ENCODE peak calls at places on chromosomes 7 and 10, in ten cellular contexts. Q is WERI-Rb-1; S is IMR-90; B is left ventricle myocardium inferior; H is adrenal gland; O is fibroblast of lung; Y is CD8-positive, alpha-beta T cell; V is HAP-1; R is right atrium auricular region; C is stomach. Z is an unnamed sample. For H3K9me3, the result is how much of the 10 kb centered on the place peaks cover.

GRCh38 chr7:151387161-151388006 is 22.5 kb downstream of the WDR86 start:
- DNase-seq in V (no peak), C (no peak), S (no peak), H (no peak), O (no peak), Q (peak), B (no peak), R (no peak), Y (no peak), Z (peak)

GRCh38 chr7:1844336-1844955 is 174.4 kb downstream of the ELFN1 start:
- DNase-seq in H (no peak), C (no peak), B (peak), V (no peak), Q (peak), O (no peak), S (no peak), R (no peak), Y (no peak), Z (peak)

GRCh38 chr7:50988465-50988864 is 205.8 kb upstream of the GRB10 start:
- DNase-seq in H (no peak), S (no peak), V (no peak), O (no peak), R (no peak), B (no peak), Y (no peak), C (no peak), Q (no peak), Z (no peak)

GRCh38 chr7:69703099-69703498 is 104.8 kb downstream of the AUTS2 start:
- DNase-seq in Y (no peak), O (peak), Q (no peak), H (no peak), R (no peak), B (no peak), V (no peak), S (no peak), C (no peak), Z (no peak)

GRCh38 chr10:110918633-110919348 is at the start of gene BBIP1:
- DNase-seq in R (no peak), Y (peak), Q (no peak), H (no peak), S (peak), O (peak), C (no peak), B (no peak), V (no peak), Z (no peak)

GRCh38 chr7:129845178-129845971 is 107.4 kb downstream of the UBE2H start:
- DNase-seq in R (no peak), S (peak), O (peak), C (no peak), Y (no peak), H (no peak), Q (no peak), B (no peak), V (no peak), Z (no peak)

GRCh38 chr10:69384320-69384719 is 32.4 kb downstream of the TACR2 start:
- DNase-seq in Q (no peak), R (no peak), C (no peak), B (no peak), Y (no peak), S (no peak), H (no peak), O (no peak), V (no peak), Z (no peak)

GRCh38 chr10:84179059-84179710 is 5.6 kb downstream of the GPR15LG start:
- DNase-seq in O (peak), B (no peak), Q (no peak), S (peak), H (peak), V (peak), C (no peak), Y (peak), R (no peak), Z (no peak)

GRCh38 chr10:120824864-120825263 is 26.3 kb upstream of the WDR11 start:
- DNase-seq in R (no peak), B (no peak), Y (no peak), Q (peak), V (peak), S (no peak), H (peak), C (no peak), O (peak), Z (no peak)

GRCh38 chr10:17225823-17226222 is 2.2 kb upstream of the VIM start:
- DNase-seq in O (no peak), S (no peak), R (no peak), Y (no peak), Q (no peak), V (no peak), B (no peak), C (no peak), H (no peak), Z (no peak)

GRCh38 chr7:53358301-53358700 is 322.9 kb downstream of the POM121L12 start:
- DNase-seq in O (no peak), Y (no peak), B (no peak), H (no peak), V (no peak), C (no peak), R (no peak), S (no peak), Q (no peak), Z (no peak)

GRCh38 chr10:97355571-97355975 is 21.0 kb upstream of the FRAT2 start:
- DNase-seq in R (no peak), S (no peak), Q (no peak), Y (no peak), H (peak), V (peak), C (peak), B (no peak), O (no peak), Z (no peak)

GRCh38 chr10:62916157-62916603 is 100.0 kb upstream of the EGR2 start:
- DNase-seq in B (no peak), Y (no peak), Q (no peak), S (peak), O (peak), H (peak), R (no peak), C (no peak), V (no peak), Z (no peak)

GRCh38 chr10:3054183-3054815 is 13.0 kb upstream of the PFKP start:
- DNase-seq in Q (no peak), V (no peak), R (peak), C (no peak), S (peak), H (no peak), B (no peak), O (no peak), Y (no peak), Z (no peak)

GRCh38 chr7:47584128-47584865 is 2.4 kb upstream of the TNS3 start:
- DNase-seq in H (no peak), C (no peak), Y (no peak), O (no peak), Q (no peak), B (no peak), V (no peak), S (no peak), R (no peak), Z (peak)

GRCh38 chr7:152923711-152924110 is 164.2 kb downstream of the ACTR3B start:
- DNase-seq in S (no peak), B (no peak), O (no peak), C (no peak), Y (no peak), R (peak), Q (no peak), V (no peak), H (no peak), Z (no peak)

GRCh38 chr10:44306762-44307161 is 78.1 kb downstream of the CXCL12 start:
- DNase-seq in B (no peak), Y (no peak), V (no peak), S (no peak), O (no peak), H (no peak), Q (no peak), C (no peak), R (no peak), Z (no peak)

GRCh38 chr10:114683162-114683561 is 25.1 kb upstream of the ABLIM1 start:
- DNase-seq in S (no peak), V (no peak), H (no peak), R (no peak), B (no peak), O (peak), Q (no peak), Y (no peak), C (no peak), Z (peak)

GRCh38 chr7:133850497-133851070 is 276.6 kb upstream of the LRGUK start:
- DNase-seq in H (no peak), B (no peak), O (no peak), Y (no peak), R (no peak), C (no peak), S (no peak), Q (no peak), V (no peak), Z (no peak)

GRCh38 chr10:99538287-99538917 is 5.7 kb downstream of the NKX2-3 start:
- DNase-seq in Y (no peak), O (no peak), V (no peak), H (no peak), R (no peak), Q (no peak), B (no peak), C (no peak), S (no peak), Z (no peak)

GRCh38 chr10:57946833-57947232 is 320.9 kb downstream of the IPMK start:
- DNase-seq in H (no peak), Y (no peak), B (no peak), O (no peak), C (no peak), Q (no peak), S (no peak), R (no peak), V (no peak), Z (no peak)

GRCh38 chr7:8773518-8773917 is 340.1 kb downstream of the NXPH1 start:
- DNase-seq in Q (no peak), C (no peak), O (no peak), Y (no peak), R (no peak), S (no peak), V (no peak), B (no peak), H (no peak), Z (no peak)

GRCh38 chr10:44857363-44858016 is 53.6 kb upstream of the TMEM72 start:
- DNase-seq in Q (peak), C (peak), S (peak), H (peak), Y (peak), B (peak), R (peak), V (peak), O (peak), Z (peak)

GRCh38 chr7:147941316-147941715 is 649.2 kb upstream of the C7orf33 start:
- DNase-seq in Q (no peak), B (no peak), O (no peak), V (no peak), Y (no peak), H (no peak), R (no peak), C (no peak), S (no peak), Z (no peak)

GRCh38 chr10:78910886-78911285 is 157.9 kb upstream of the ZMIZ1 start:
- DNase-seq in O (no peak), C (no peak), H (no peak), Q (no peak), S (no peak), V (no peak), Y (no peak), B (no peak), R (no peak), Z (no peak)

GRCh38 chr7:143265017-143265693 is 1.9 kb downstream of the GSTK1 start:
- DNase-seq in V (no peak), H (no peak), C (no peak), R (no peak), S (no peak), Q (no peak), Y (no peak), O (no peak), B (peak), Z (peak)

DNA sequence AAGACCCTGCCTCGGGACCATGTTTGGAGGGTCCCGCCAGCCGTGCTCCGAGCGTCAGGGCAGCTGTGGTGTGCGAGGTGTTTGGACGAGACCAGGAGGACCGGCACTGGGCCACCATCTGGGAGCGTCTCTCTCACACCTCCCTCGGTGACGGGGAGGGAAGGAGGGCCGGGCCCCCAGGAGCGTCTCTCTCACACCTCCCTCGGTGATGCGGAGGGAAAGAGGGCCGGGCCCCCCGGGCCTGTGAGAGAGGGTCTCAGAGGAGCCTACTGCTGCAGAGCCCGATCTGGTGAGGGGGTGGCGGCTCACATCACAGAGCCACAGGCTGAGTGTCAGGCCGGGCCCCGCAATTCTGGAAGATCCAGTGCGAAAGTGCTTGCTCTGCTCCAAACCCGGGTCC is 65.8 kb upstream of the CFAP46 start:
- DNase-seq in O (no peak), H (no peak), V (no peak), R (no peak), B (no peak), Q (no peak), Y (no peak), C (no peak), S (no peak), Z (no peak)
- H3K9me3 ChIP-seq in O (under half), H (under half), V (under half), R (under half), B (under half), Q (under half), Y (under half), C (under half), S (under half), Z (under half)

GRCh38 chr10:37930423-37930822 is 46.0 kb downstream of the ZNF25 start:
- DNase-seq in S (no peak), V (no peak), B (no peak), O (no peak), H (no peak), Y (no peak), Q (no peak), R (no peak), C (no peak), Z (no peak)
- H3K9me3 ChIP-seq in S (under half), V (under half), B (under half), O (under half), H (under half), Y (under half), Q (under half), R (under half), C (under half), Z (under half)

DNA sequence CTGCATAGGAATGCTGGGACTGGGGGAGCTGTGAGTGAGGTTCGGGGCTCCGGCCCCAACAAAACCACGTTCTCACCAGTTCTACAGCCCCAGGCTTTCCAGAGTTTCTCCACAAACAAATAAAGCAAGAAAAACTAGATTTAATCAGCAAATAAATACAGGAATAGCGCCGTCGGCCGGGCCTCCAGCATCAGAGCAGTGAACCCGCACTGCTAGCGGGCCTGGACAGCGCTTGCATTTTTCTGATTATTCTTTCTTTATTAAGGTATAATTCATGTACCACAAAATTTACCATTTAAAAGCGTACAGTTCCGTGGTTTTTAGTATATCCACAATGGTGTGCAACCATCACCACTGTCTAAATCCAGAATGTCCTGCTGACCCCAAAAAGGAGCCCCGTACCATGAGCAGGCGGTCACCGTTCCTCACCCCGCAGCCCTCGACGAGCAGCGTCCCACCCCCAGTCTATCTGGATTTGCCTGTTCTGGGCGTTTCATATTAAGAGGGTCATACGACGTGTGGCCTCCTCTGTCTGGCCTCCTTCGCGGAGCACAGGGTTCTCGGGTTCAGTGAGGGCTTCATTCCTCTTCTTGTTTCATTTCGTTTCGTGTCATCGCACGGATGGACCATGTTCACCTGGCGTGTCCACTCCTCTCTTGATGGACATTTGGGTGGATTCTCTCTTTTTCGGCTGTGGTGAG is 35.5 kb upstream of the FOXL3 start:
- DNase-seq in O (no peak), Y (no peak), H (no peak), C (no peak), R (no peak), Q (no peak), V (no peak), B (no peak), S (no peak), Z (no peak)
- H3K9me3 ChIP-seq in O (under half), Y (under half), H (under half), C (under half), R (under half), Q (under half), V (under half), B (under half), S (under half), Z (under half)

DNA sequence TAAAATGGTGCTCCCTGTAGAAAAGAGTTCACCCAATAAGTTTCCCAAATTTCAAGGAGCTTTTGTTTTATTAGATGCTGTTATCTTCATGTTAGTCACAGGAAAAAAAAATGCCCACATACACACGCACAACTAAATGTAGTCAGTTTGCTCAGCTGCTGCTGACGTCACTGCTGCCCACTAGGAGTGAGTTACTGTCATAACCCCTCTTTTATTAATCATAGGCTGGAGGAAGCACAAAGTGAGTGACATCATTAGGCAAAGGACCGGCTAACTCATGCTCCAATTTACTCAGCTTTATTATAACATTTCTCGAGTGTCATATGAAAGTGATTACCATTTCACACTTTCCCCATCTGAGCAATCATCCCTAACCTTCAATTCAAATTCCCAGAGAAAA is 6.7 kb upstream of the INHBA start:
- DNase-seq in B (no peak), Q (no peak), S (peak), C (no peak), H (no peak), R (no peak), Y (no peak), V (no peak), O (peak), Z (no peak)
- H3K9me3 ChIP-seq in B (under half), Q (under half), S (under half), C (under half), H (under half), R (under half), Y (under half), V (under half), O (under half), Z (under half)

GRCh38 chr10:109218207-109218606 is 705.1 kb downstream of the XPNPEP1 start:
- DNase-seq in R (no peak), S (no peak), B (no peak), Y (no peak), H (no peak), O (no peak), C (no peak), Q (no peak), V (no peak), Z (no peak)
- H3K9me3 ChIP-seq in R (under half), S (under half), B (under half), Y (under half), H (under half), O (under half), C (under half), Q (under half), V (under half), Z (under half)

DNA sequence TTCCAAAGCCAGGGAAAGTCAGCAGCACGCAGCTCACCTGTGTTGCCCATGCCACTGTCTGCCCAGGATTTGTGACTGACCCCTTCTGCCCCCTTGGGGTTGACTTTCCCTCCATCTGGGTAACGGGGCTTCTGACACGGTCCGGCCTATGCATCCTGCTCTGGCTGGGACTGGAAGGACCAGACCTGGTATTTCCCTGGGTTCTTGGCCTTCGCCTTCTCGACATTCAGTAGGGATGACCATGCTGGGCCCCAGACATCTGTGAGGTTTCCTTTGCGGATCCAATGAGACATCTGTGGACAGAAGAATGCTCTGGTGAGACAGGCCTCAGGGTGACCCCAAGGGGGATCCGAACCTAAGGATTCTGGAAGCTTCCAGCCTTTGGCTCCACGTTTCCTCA is 34.2 kb upstream of the ZNF716 start:
- DNase-seq in Q (no peak), S (no peak), V (no peak), H (no peak), Y (no peak), R (no peak), C (no peak), O (no peak), B (no peak), Z (no peak)
- H3K9me3 ChIP-seq in Q (under half), S (half or more), V (under half), H (under half), Y (under half), R (under half), C (under half), O (under half), B (under half), Z (under half)

GRCh38 chr7:64993901-64994300 is 3.1 kb upstream of the ZNF117 start:
- DNase-seq in Y (no peak), H (no peak), B (no peak), S (no peak), C (no peak), Q (no peak), R (no peak), O (no peak), V (no peak), Z (no peak)
- H3K9me3 ChIP-seq in Y (under half), H (under half), B (half or more), S (half or more), C (under half), Q (under half), R (under half), O (under half), V (under half), Z (under half)

DNA sequence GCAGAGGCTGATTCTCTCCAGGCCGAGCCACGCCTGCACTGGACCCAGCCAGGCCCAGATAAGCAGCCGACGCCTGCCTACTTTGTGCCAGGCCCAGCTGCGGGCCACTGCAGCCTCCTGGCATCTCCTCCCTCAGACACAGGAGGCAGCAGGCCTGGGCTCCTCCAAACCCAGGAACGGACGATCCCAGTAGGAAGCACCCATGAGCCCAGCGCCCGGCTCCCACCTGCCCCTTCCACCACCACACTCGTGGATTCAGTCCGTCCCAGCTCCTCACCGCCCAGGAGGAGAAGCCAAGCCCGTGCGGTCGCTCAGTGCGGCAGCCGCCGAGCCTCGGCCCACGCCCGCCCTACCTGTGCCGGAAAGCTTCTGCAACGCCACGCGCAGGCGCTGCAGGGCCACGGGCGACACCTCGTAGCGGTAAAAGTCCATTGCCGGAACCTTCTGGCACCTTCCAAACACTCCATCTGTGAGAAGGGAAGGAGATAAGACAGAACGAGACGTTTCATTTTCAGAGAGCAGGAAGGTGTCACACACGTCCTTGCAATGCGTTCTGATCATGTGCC is 271.1 kb downstream of the PTPRN2 start:
- DNase-seq in V (no peak), R (peak), Y (no peak), Q (no peak), H (no peak), S (no peak), O (no peak), C (no peak), B (no peak), Z (no peak)
- H3K9me3 ChIP-seq in V (under half), R (under half), Y (under half), Q (under half), H (under half), S (half or more), O (under half), C (under half), B (under half), Z (under half)

Z was measured in right cardiac atrium.